ENCODE peak calls at places on chromosomes 6 and 20, in eight cellular contexts. I, C, E, M, Z, P, D and B are unnamed samples.

GRCh38 chr6:157412780-157413179 is 31.8 kb downstream of the ZDHHC14 start:
- DNase-seq in C (no peak), Z (no peak), D (no peak), P (no peak), I (no peak), M (no peak), E (no peak), B (no peak)

GRCh38 chr20:43448748-43449535 is 8.8 kb upstream of the SRSF6 start:
- DNase-seq in C (no peak), I (peak; percentile 26), P (no peak), Z (peak; percentile 27), M (peak; percentile 30), D (peak; percentile 60), E (peak; percentile 36), B (peak; percentile 45)

GRCh38 chr6:122207794-122208193 is 191.7 kb upstream of the HSF2 start:
- DNase-seq in I (no peak), C (no peak), P (no peak), Z (no peak), E (no peak), M (no peak), D (no peak), B (no peak)

GRCh38 chr6:30213999-30214982 is 1.1 kb upstream of the TRIM26 start:
- DNase-seq in D (peak; percentile 80), M (no peak), I (peak; percentile 92), E (no peak), P (peak; percentile 60), Z (peak; percentile 77), C (peak; percentile 94), B (peak; percentile 94)

GRCh38 chr6:168711049-168711640 is 270.2 kb downstream of the SMOC2 start:
- DNase-seq in M (no peak), Z (no peak), D (no peak), I (no peak), P (no peak), E (no peak), C (no peak), B (no peak)

GRCh38 chr6:83905648-83906047 is 46.2 kb downstream of the CYB5R4 start:
- DNase-seq in P (no peak), Z (no peak), M (no peak), C (no peak), I (no peak), D (no peak), E (no peak), B (no peak)

GRCh38 chr6:159008656-159009288 is 8.8 kb upstream of the RSPH3 start:
- DNase-seq in I (no peak), E (no peak), Z (no peak), C (no peak), P (peak; percentile 19), D (no peak), M (no peak), B (no peak)

GRCh38 chr6:61901748-61902147 is 384.3 kb downstream of the KHDRBS2 start:
- DNase-seq in Z (no peak), C (no peak), D (no peak), P (no peak), I (no peak), E (no peak), M (no peak), B (no peak)

GRCh38 chr6:84774174-84775158 is 10.1 kb upstream of the TBX18 start:
- DNase-seq in D (peak; percentile 92), I (peak; percentile 40), M (no peak), E (no peak), C (no peak), Z (no peak), P (no peak), B (peak; percentile 77)

GRCh38 chr6:126054258-126054702 is 67.9 kb downstream of the TRMT11 start:
- DNase-seq in D (no peak), P (no peak), C (no peak), Z (no peak), I (no peak), M (no peak), E (no peak), B (no peak)

GRCh38 chr6:26323525-26324294 is 41.3 kb upstream of the BTN3A2 start:
- DNase-seq in I (no peak), E (no peak), M (no peak), P (no peak), C (no peak), D (no peak), Z (no peak), B (no peak)

GRCh38 chr6:154930490-154930889 is 64.6 kb upstream of the TIAM2 start:
- DNase-seq in E (no peak), M (no peak), Z (no peak), I (no peak), C (no peak), D (no peak), P (no peak), B (peak; percentile 40)

GRCh38 chr6:87590989-87591388 is 1.1 kb downstream of the ORC3 start:
- DNase-seq in Z (no peak), M (no peak), D (no peak), I (no peak), P (no peak), C (no peak), E (no peak), B (no peak)

GRCh38 chr20:24118781-24119175 is 130.2 kb upstream of the GGTLC1 start:
- DNase-seq in C (peak; percentile 66), P (no peak), I (no peak), D (no peak), M (no peak), Z (peak; percentile 34), E (no peak), B (no peak)

GRCh38 chr6:112100561-112100960 is 13.2 kb downstream of the FAM229B start:
- DNase-seq in D (no peak), Z (no peak), M (no peak), C (no peak), P (no peak), E (no peak), I (no peak), B (no peak)

GRCh38 chr6:161131367-161131766 is 139.8 kb downstream of the MAP3K4 start:
- DNase-seq in P (no peak), I (no peak), C (no peak), Z (no peak), M (no peak), D (no peak), E (no peak), B (no peak)

GRCh38 chr6:161128230-161128629 is 136.7 kb downstream of the MAP3K4 start:
- DNase-seq in Z (no peak), E (no peak), M (no peak), D (no peak), C (no peak), I (no peak), P (no peak), B (no peak)

GRCh38 chr6:161127071-161127740 is 135.6 kb downstream of the MAP3K4 start:
- DNase-seq in Z (no peak), D (no peak), M (no peak), I (no peak), C (no peak), P (no peak), E (no peak), B (no peak)

GRCh38 chr6:161130606-161131005 is 139.0 kb downstream of the MAP3K4 start:
- DNase-seq in E (no peak), C (no peak), Z (peak; percentile 30), I (no peak), M (no peak), P (no peak), D (no peak), B (no peak)

GRCh38 chr6:161128680-161129196 is 137.2 kb downstream of the MAP3K4 start:
- DNase-seq in D (no peak), P (no peak), E (peak; percentile 21), Z (no peak), I (no peak), M (no peak), C (no peak), B (no peak)
- TF ChIP-seq POLR2AphosphoS5 in D (peak; percentile 23), P (no peak), E (no peak), Z (no peak), I (no peak), M (no peak), C (no peak), B (no peak)

GRCh38 chr6:35496036-35496850 is 636 bp downstream of the TEAD3 start:
- DNase-seq in Z (no peak), E (no peak), I (no peak), D (no peak), C (peak; percentile 89), P (no peak), M (no peak), B (peak; percentile 82)
- TF ChIP-seq POLR2A in Z (peak; percentile 23), E (no peak), I (no peak), D (no peak), C (no peak), P (no peak), M (no peak), B (no peak)

DNA sequence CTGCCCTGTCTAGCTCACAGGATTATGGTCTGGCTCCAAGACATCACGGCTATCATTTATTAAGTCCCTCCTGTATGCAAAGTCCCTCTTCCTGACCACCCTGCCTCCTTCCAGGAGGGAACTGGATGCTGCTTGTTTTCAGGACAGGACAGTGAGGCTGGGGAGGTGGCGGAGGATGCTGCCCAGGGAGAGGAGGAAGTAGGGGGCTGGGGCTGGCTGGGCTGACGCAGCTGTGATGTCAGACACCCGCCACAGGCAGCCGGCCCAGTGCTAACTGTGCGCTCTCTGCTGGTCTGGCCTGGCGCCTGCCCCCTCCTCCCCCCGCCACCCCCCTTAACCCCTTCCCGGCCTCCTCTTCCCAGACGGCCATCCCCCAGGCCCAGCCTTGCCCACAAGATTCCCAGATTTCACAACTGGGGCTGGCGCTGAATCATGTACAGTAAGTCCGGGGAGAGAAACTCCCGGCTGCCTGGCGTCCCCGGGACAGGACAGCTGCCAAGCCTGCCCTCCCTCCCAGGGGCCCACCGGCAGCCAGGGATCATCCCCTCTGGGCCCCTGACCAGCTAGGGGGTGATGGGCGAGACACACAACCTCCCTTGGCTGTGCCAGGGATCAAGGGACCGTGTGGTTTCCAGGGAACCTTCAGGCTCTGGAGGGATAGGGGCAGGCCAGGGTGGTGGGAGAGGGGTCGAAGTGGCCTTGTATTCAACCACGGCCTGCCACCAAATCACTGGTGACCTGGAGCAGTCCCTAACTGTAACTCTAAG is 118.1 kb downstream of the CEBPB start:
- DNase-seq in D (no peak), E (peak; percentile 42), M (no peak), P (no peak), Z (peak; percentile 70), C (peak; percentile 99), I (peak; percentile 94), B (peak; percentile 96)
- TF ChIP-seq POLR2AphosphoS5 in D (no peak), E (peak; percentile 63), M (no peak), P (no peak), Z (peak; percentile 62), C (peak; percentile 85), I (peak; percentile 80), B (peak; percentile 72)

DNA sequence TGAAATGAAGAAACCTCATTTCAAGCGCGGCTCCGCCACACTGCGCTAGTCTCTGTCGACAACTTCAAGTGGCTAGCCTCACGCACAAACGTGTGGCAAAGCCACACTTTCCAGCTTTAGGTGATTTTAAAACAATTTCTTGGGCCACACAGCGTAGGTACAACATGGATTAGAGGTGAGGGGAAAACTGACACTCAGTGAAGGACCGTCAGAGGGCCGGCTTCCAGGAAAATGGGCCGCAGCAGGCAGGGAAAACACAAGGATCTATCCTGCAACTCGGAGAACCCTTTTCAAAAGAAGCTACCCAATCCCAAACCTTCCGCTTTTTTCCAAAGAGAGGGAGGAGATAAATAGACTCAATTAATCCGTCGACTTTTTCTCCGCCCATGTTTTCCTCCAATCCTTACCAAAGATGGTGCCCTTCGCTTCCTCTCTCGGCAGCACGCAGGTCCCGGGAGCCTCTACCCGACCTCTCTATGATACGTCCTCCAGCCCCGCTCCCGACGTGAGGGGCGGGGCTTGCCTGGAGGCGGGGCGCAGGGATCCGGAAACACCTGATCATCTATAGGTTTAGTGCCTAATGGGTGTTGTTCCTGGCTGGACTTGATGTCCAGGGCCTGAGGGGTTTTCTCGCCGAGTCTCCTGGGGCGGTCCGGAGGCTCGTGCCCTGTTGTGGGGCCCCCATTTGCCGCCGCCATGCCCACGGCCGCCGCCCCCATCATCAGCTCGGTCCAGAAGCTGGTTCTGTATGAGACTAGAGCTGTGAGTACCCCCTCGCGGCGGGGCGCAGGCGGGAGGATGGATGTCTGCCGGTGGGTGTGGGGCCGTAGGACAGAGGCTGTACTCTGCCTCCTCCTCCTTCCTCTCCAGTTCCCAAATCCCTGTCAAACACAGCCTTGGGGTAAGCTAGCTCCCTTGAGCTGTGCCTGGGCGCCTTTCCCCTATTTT is at the start of the genes AK9 and FIG4:
- DNase-seq in I (peak; percentile 97), Z (peak; percentile 91), C (peak; percentile 96), P (peak; percentile 62), D (peak; percentile 95), E (peak; percentile 84), M (peak; percentile 73), B (peak; percentile 96)
- TF ChIP-seq POLR2A in I (peak; percentile 46), Z (peak; percentile 73), C (peak; percentile 22), P (peak; percentile 42), D (peak; percentile 57), E (peak; percentile 53), M (peak; percentile 58), B (peak; percentile 26)